ENCODE peak calls at places on chromosomes 12 and 14, in four cellular contexts. One of them, this sample, is unnamed.

GRCh38 chr12:79155703-79156102 is 291.1 kb downstream of the SYT1 start:
- DNase-seq in HEK293T: no peak
- DNase-seq in T follicular helper cell: no peak
- DNase-seq in glutamatergic neuron: no peak
- DNase-seq in this sample: no peak

GRCh38 chr12:64392221-64392620 is 1.7 kb upstream of the C12orf56 start:
- DNase-seq in glutamatergic neuron: no peak
- DNase-seq in HEK293T: peak
- DNase-seq in T follicular helper cell: no peak
- DNase-seq in this sample: no peak

GRCh38 chr14:52067873-52068740 is 752 bp downstream of the NID2 start:
- DNase-seq in glutamatergic neuron: peak
- DNase-seq in HEK293T: peak
- DNase-seq in T follicular helper cell: no peak
- DNase-seq in this sample: no peak

GRCh38 chr12:6089041-6089823 is 35.2 kb downstream of the VWF start:
- DNase-seq in glutamatergic neuron: no peak
- DNase-seq in HEK293T: no peak
- DNase-seq in T follicular helper cell: no peak
- DNase-seq in this sample: no peak

GRCh38 chr14:104772707-104773504 is 20.0 kb downstream of the SIVA1 start:
- DNase-seq in T follicular helper cell: no peak
- DNase-seq in HEK293T: no peak
- DNase-seq in glutamatergic neuron: no peak
- DNase-seq in this sample: no peak

GRCh38 chr14:71703477-71703876 is 228.8 kb upstream of the RGS6 start:
- DNase-seq in glutamatergic neuron: no peak
- DNase-seq in HEK293T: no peak
- DNase-seq in T follicular helper cell: no peak
- DNase-seq in this sample: no peak

GRCh38 chr12:65501935-65502334 is 223.5 kb downstream of the MSRB3 start:
- DNase-seq in T follicular helper cell: no peak
- DNase-seq in HEK293T: no peak
- DNase-seq in glutamatergic neuron: no peak
- DNase-seq in this sample: no peak

GRCh38 chr12:114241973-114242434 is 163.9 kb downstream of the TBX5 start:
- DNase-seq in T follicular helper cell: no peak
- DNase-seq in glutamatergic neuron: no peak
- DNase-seq in HEK293T: peak
- DNase-seq in this sample: no peak

GRCh38 chr12:113359133-113359938 is 949 bp downstream of the PLBD2 start:
- DNase-seq in T follicular helper cell: no peak
- DNase-seq in glutamatergic neuron: peak
- DNase-seq in HEK293T: no peak
- DNase-seq in this sample: no peak

GRCh38 chr14:94646481-94646880 is 34.3 kb downstream of the SERPINA3 start:
- DNase-seq in glutamatergic neuron: no peak
- DNase-seq in T follicular helper cell: no peak
- DNase-seq in HEK293T: no peak
- DNase-seq in this sample: no peak

GRCh38 chr14:20551606-20552005 is 9.2 kb downstream of the RNASE9 start:
- DNase-seq in glutamatergic neuron: no peak
- DNase-seq in HEK293T: no peak
- DNase-seq in T follicular helper cell: no peak
- DNase-seq in this sample: no peak

GRCh38 chr12:108772896-108773797 is 41.8 kb upstream of the CORO1C start:
- DNase-seq in glutamatergic neuron: no peak
- DNase-seq in T follicular helper cell: no peak
- DNase-seq in HEK293T: no peak
- DNase-seq in this sample: no peak

GRCh38 chr12:24754690-24755638 is 193.9 kb downstream of the BCAT1 start:
- DNase-seq in HEK293T: no peak
- DNase-seq in T follicular helper cell: no peak
- DNase-seq in glutamatergic neuron: no peak
- DNase-seq in this sample: peak

GRCh38 chr14:101537286-101537685 is 24.0 kb upstream of the DIO3 start:
- DNase-seq in HEK293T: no peak
- DNase-seq in glutamatergic neuron: no peak
- DNase-seq in T follicular helper cell: no peak
- DNase-seq in this sample: no peak

GRCh38 chr12:66716522-66716921 is 37.6 kb upstream of the GRIP1 start:
- DNase-seq in T follicular helper cell: no peak
- DNase-seq in glutamatergic neuron: no peak
- DNase-seq in HEK293T: no peak
- DNase-seq in this sample: no peak

GRCh38 chr14:105294142-105294597 is 6.6 kb downstream of the BRF1 start:
- DNase-seq in T follicular helper cell: peak
- DNase-seq in HEK293T: no peak
- DNase-seq in glutamatergic neuron: no peak
- DNase-seq in this sample: no peak

GRCh38 chr12:115444336-115444735 is 760.4 kb upstream of the TBX3 start:
- DNase-seq in HEK293T: no peak
- DNase-seq in glutamatergic neuron: no peak
- DNase-seq in T follicular helper cell: no peak
- DNase-seq in this sample: no peak

GRCh38 chr12:52075409-52075724 is 4.1 kb upstream of the SMIM41 start:
- DNase-seq in glutamatergic neuron: no peak
- DNase-seq in T follicular helper cell: no peak
- DNase-seq in HEK293T: no peak
- DNase-seq in this sample: no peak

GRCh38 chr14:36618641-36619040 is 36.2 kb upstream of the NKX2-8 start:
- DNase-seq in HEK293T: no peak
- DNase-seq in T follicular helper cell: no peak
- DNase-seq in glutamatergic neuron: no peak
- DNase-seq in this sample: no peak

GRCh38 chr12:53860426-53861223 is 78.0 kb upstream of the HOXC13 start:
- DNase-seq in T follicular helper cell: no peak
- DNase-seq in HEK293T: no peak
- DNase-seq in glutamatergic neuron: no peak
- DNase-seq in this sample: no peak

GRCh38 chr12:116141110-116141832 is 136.2 kb downstream of the MED13L start:
- DNase-seq in T follicular helper cell: no peak
- DNase-seq in HEK293T: no peak
- DNase-seq in glutamatergic neuron: no peak
- DNase-seq in this sample: no peak

GRCh38 chr12:88716240-88716639 is 136.0 kb upstream of the KITLG start:
- DNase-seq in T follicular helper cell: no peak
- DNase-seq in glutamatergic neuron: no peak
- DNase-seq in HEK293T: no peak
- DNase-seq in this sample: no peak

GRCh38 chr12:97940629-97941028 is 478.0 kb downstream of the RMST start:
- DNase-seq in glutamatergic neuron: no peak
- DNase-seq in HEK293T: no peak
- DNase-seq in T follicular helper cell: no peak
- DNase-seq in this sample: no peak

GRCh38 chr14:49134940-49135339 is 451.2 kb downstream of the RPS29 start:
- DNase-seq in T follicular helper cell: no peak
- DNase-seq in glutamatergic neuron: no peak
- DNase-seq in HEK293T: peak
- DNase-seq in this sample: no peak

GRCh38 chr14:90061849-90062794 is at the start of gene KCNK13:
- DNase-seq in glutamatergic neuron: peak
- DNase-seq in HEK293T: peak
- DNase-seq in T follicular helper cell: no peak
- DNase-seq in this sample: no peak

GRCh38 chr12:9796346-9796745 is 30.9 kb upstream of the KLRF1 start:
- DNase-seq in glutamatergic neuron: no peak
- DNase-seq in HEK293T: no peak
- DNase-seq in T follicular helper cell: peak
- DNase-seq in this sample: no peak

GRCh38 chr12:128425883-128426282 is 158.9 kb downstream of the TMEM132C start:
- DNase-seq in HEK293T: no peak
- DNase-seq in glutamatergic neuron: no peak
- DNase-seq in T follicular helper cell: no peak
- DNase-seq in this sample: no peak

GRCh38 chr14:75025876-75026275 is 23.2 kb downstream of the EIF2B2 start:
- DNase-seq in T follicular helper cell: no peak
- DNase-seq in glutamatergic neuron: no peak
- DNase-seq in HEK293T: no peak
- DNase-seq in this sample: no peak

GRCh38 chr12:3281588-3282150 is 204.5 kb downstream of the TSPAN9 start:
- DNase-seq in HEK293T: no peak
- DNase-seq in T follicular helper cell: no peak
- DNase-seq in glutamatergic neuron: no peak
- DNase-seq in this sample: no peak

GRCh38 chr14:69316449-69317391 is 56.8 kb downstream of the GALNT16 start:
- DNase-seq in HEK293T: no peak
- DNase-seq in T follicular helper cell: no peak
- DNase-seq in glutamatergic neuron: no peak
- DNase-seq in this sample: peak

GRCh38 chr12:6363330-6364036 is 11.9 kb downstream of the SCNN1A start:
- DNase-seq in glutamatergic neuron: no peak
- DNase-seq in HEK293T: peak
- DNase-seq in T follicular helper cell: peak
- DNase-seq in this sample: no peak

GRCh38 chr12:52171950-52172512 is 19.8 kb downstream of the KRT80 start:
- DNase-seq in HEK293T: peak
- DNase-seq in T follicular helper cell: no peak
- DNase-seq in glutamatergic neuron: peak
- DNase-seq in this sample: no peak